ENCODE peak calls at places on chromosomes 2 and 18, in ten cellular contexts. T is CD8-positive, alpha-beta memory T cell; F is GM19239; V is NCI-H2081; O is hippocampal formation; S is neural crest cell; I is germinal center; C is occipital lobe; A is posterior vena cava; K is Peyer's patch. G is an unnamed sample.

GRCh38 chr2:152405206-152406118 is 70.5 kb downstream of the FMNL2 start:
- DNase-seq in T (no peak), F (no peak), V (no peak), O (no peak), S (no peak), I (no peak), C (no peak), A (no peak), K (no peak), G (peak)

GRCh38 chr2:53515435-53516332 is 251.9 kb upstream of the CHAC2 start:
- DNase-seq in T (no peak), F (no peak), V (no peak), O (peak), S (no peak), I (no peak), C (no peak), A (no peak), K (no peak), G (peak)

GRCh38 chr2:211455225-211455841 is 898.9 kb downstream of the CPS1 start:
- DNase-seq in T (no peak), F (peak), V (peak), O (peak), S (peak), I (peak), C (peak), A (no peak), K (no peak), G (peak)

GRCh38 chr2:99152181-99152580 is 2.6 kb downstream of the TSGA10 start:
- DNase-seq in T (no peak), F (no peak), V (no peak), O (no peak), S (no peak), I (no peak), C (no peak), A (no peak), K (no peak), G (no peak)

GRCh38 chr2:192628017-192628416 is 433.3 kb upstream of the TMEFF2 start:
- DNase-seq in T (no peak), F (no peak), V (no peak), O (no peak), S (no peak), I (no peak), C (no peak), A (no peak), K (no peak), G (no peak)

GRCh38 chr2:185466915-185467314 is 271.7 kb upstream of the FSIP2 start:
- DNase-seq in T (no peak), F (no peak), V (no peak), O (no peak), S (no peak), I (no peak), C (no peak), A (no peak), K (no peak), G (no peak)

GRCh38 chr2:16774980-16775963 is 109.6 kb upstream of the CYRIA start:
- DNase-seq in T (no peak), F (no peak), V (no peak), O (peak), S (no peak), I (no peak), C (peak), A (no peak), K (no peak), G (no peak)

GRCh38 chr18:59961086-59961485 is 61.3 kb downstream of the PMAIP1 start:
- DNase-seq in T (no peak), F (peak), V (peak), O (no peak), S (no peak), I (peak), C (no peak), A (no peak), K (no peak), G (no peak)

GRCh38 chr2:241036397-241036963 is 38.1 kb downstream of the SNED1 start:
- DNase-seq in T (peak), F (peak), V (no peak), O (no peak), S (no peak), I (peak), C (no peak), A (no peak), K (no peak), G (no peak)

GRCh38 chr2:239685965-239686364 is 285.1 kb upstream of the HDAC4 start:
- DNase-seq in T (no peak), F (no peak), V (no peak), O (no peak), S (no peak), I (no peak), C (no peak), A (no peak), K (no peak), G (no peak)

GRCh38 chr2:2787301-2787907 is 456.3 kb upstream of the MYT1L start:
- DNase-seq in T (no peak), F (no peak), V (no peak), O (no peak), S (no peak), I (no peak), C (no peak), A (no peak), K (peak), G (no peak)

GRCh38 chr2:207122914-207123744 is 42.6 kb downstream of the KLF7 start:
- DNase-seq in T (no peak), F (no peak), V (no peak), O (no peak), S (no peak), I (no peak), C (no peak), A (no peak), K (no peak), G (no peak)

GRCh38 chr2:216583157-216583556 is 50.1 kb upstream of the IGFBP2 start:
- DNase-seq in T (no peak), F (no peak), V (no peak), O (no peak), S (no peak), I (no peak), C (no peak), A (no peak), K (no peak), G (peak)

GRCh38 chr18:45340884-45341283 is 274.4 kb upstream of the SLC14A2 start:
- DNase-seq in T (no peak), F (no peak), V (no peak), O (no peak), S (no peak), I (no peak), C (no peak), A (no peak), K (no peak), G (no peak)

GRCh38 chr2:237475704-237476107 is 11.3 kb upstream of the MLPH start:
- DNase-seq in T (no peak), F (no peak), V (no peak), O (no peak), S (no peak), I (no peak), C (no peak), A (no peak), K (no peak), G (peak)

GRCh38 chr2:14451312-14451711 is 181.2 kb upstream of the LRATD1 start:
- DNase-seq in T (no peak), F (no peak), V (no peak), O (no peak), S (no peak), I (no peak), C (no peak), A (no peak), K (no peak), G (peak)

GRCh38 chr2:167331636-167332232 is 443.5 kb downstream of the XIRP2 start:
- DNase-seq in T (peak), F (no peak), V (no peak), O (no peak), S (peak), I (peak), C (no peak), A (no peak), K (no peak), G (no peak)

GRCh38 chr2:36477744-36478143 is 120.2 kb downstream of the FEZ2 start:
- DNase-seq in T (no peak), F (no peak), V (no peak), O (no peak), S (no peak), I (no peak), C (no peak), A (no peak), K (no peak), G (no peak)

GRCh38 chr2:164039270-164039669 is 303.5 kb upstream of the FIGN start:
- DNase-seq in T (no peak), F (no peak), V (no peak), O (no peak), S (no peak), I (no peak), C (no peak), A (no peak), K (no peak), G (no peak)

GRCh38 chr18:39463986-39464385 is 1898.4 kb upstream of the CELF4 start:
- DNase-seq in T (no peak), F (no peak), V (no peak), O (no peak), S (no peak), I (no peak), C (no peak), A (no peak), K (no peak), G (no peak)

GRCh38 chr2:55425449-55425848 is 5.8 kb upstream of the CCDC88A start:
- DNase-seq in T (no peak), F (no peak), V (no peak), O (no peak), S (no peak), I (no peak), C (no peak), A (no peak), K (no peak), G (peak)

GRCh38 chr2:24365051-24365450 is 4.7 kb upstream of the ITSN2 start:
- DNase-seq in T (no peak), F (peak), V (no peak), O (no peak), S (no peak), I (no peak), C (no peak), A (peak), K (peak), G (no peak)

GRCh38 chr2:236587861-236588495 is 18.4 kb downstream of the ACKR3 start:
- DNase-seq in T (no peak), F (no peak), V (no peak), O (no peak), S (no peak), I (no peak), C (no peak), A (no peak), K (no peak), G (no peak)

G was measured in H4.